ENCODE peak calls at places on chromosomes 12 and 14, in eight cellular contexts. S, T, A, I, E, Y, D and M are unnamed samples.

GRCh38 chr14:55389330-55389729 is 22.3 kb downstream of the ATG14 start:
- DNase-seq in S (no peak), T (peak), A (no peak), I (no peak), E (no peak), Y (no peak), D (no peak), M (peak)

GRCh38 chr14:73283592-73284379 is 46.5 kb downstream of the PAPLN start:
- DNase-seq in S (no peak), T (peak), A (no peak), I (no peak), E (no peak), Y (no peak), D (no peak), M (no peak)

GRCh38 chr12:96233941-96234461 is 39.8 kb downstream of the ELK3 start:
- DNase-seq in S (peak), T (peak), A (peak), I (peak), E (no peak), Y (peak), D (peak), M (no peak)

GRCh38 chr14:100386846-100387245 is 63.7 kb downstream of the SLC25A47 start:
- DNase-seq in S (no peak), T (no peak), A (no peak), I (no peak), E (no peak), Y (no peak), D (no peak), M (no peak)

GRCh38 chr14:104184911-104185499 is 46.6 kb downstream of the KIF26A start:
- DNase-seq in S (peak), T (no peak), A (peak), I (no peak), E (no peak), Y (peak), D (no peak), M (no peak)

GRCh38 chr12:109759595-109759994 is 46.0 kb downstream of the FAM222A start:
- DNase-seq in S (no peak), T (no peak), A (peak), I (no peak), E (no peak), Y (peak), D (no peak), M (no peak)

GRCh38 chr14:97149775-97150174 is 352.6 kb downstream of the VRK1 start:
- DNase-seq in S (no peak), T (no peak), A (no peak), I (no peak), E (no peak), Y (no peak), D (no peak), M (no peak)

GRCh38 chr12:88453323-88453722 is 126.9 kb downstream of the KITLG start:
- DNase-seq in S (no peak), T (peak), A (no peak), I (no peak), E (no peak), Y (no peak), D (no peak), M (no peak)

GRCh38 chr12:77204055-77204454 is 138.7 kb upstream of the E2F7 start:
- DNase-seq in S (no peak), T (peak), A (no peak), I (no peak), E (peak), Y (no peak), D (no peak), M (no peak)

GRCh38 chr14:76948213-76948947 is 80.1 kb downstream of the IRF2BPL start:
- DNase-seq in S (no peak), T (no peak), A (no peak), I (no peak), E (no peak), Y (peak), D (no peak), M (no peak)

GRCh38 chr12:130831246-130831645 is 7.8 kb downstream of the STX2 start:
- DNase-seq in S (no peak), T (no peak), A (no peak), I (no peak), E (no peak), Y (no peak), D (no peak), M (peak)

GRCh38 chr14:22070119-22070982 is 396.7 kb upstream of the OR4E1 start:
- DNase-seq in S (peak), T (no peak), A (peak), I (no peak), E (peak), Y (peak), D (peak), M (peak)

GRCh38 chr12:55034218-55034617 is 14.4 kb downstream of the NEUROD4 start:
- DNase-seq in S (no peak), T (no peak), A (no peak), I (no peak), E (no peak), Y (no peak), D (no peak), M (no peak)

GRCh38 chr14:73757381-73757780 is 43.2 kb upstream of the PNMA1 start:
- DNase-seq in S (no peak), T (no peak), A (no peak), I (no peak), E (no peak), Y (no peak), D (no peak), M (no peak)

GRCh38 chr12:62466018-62466595 is 519 bp upstream of the MON2 start:
- DNase-seq in S (peak), T (peak), A (peak), I (no peak), E (peak), Y (peak), D (peak), M (peak)

GRCh38 chr12:9864913-9865675 is 4.1 kb downstream of the CLEC2B start:
- DNase-seq in S (no peak), T (no peak), A (no peak), I (no peak), E (no peak), Y (no peak), D (no peak), M (no peak)

GRCh38 chr12:103647267-103647666 is 60.2 kb downstream of the STAB2 start:
- DNase-seq in S (no peak), T (peak), A (no peak), I (no peak), E (no peak), Y (no peak), D (no peak), M (no peak)

GRCh38 chr12:53295891-53296219 is 513 bp downstream of the PFDN5 start:
- DNase-seq in S (no peak), T (no peak), A (no peak), I (no peak), E (no peak), Y (no peak), D (no peak), M (no peak)

GRCh38 chr12:53298154-53298553 is 1.3 kb upstream of the MYG1 start:
- DNase-seq in S (no peak), T (peak), A (no peak), I (no peak), E (peak), Y (no peak), D (no peak), M (no peak)

GRCh38 chr12:53292441-53292840 is 2.9 kb upstream of the PFDN5 start:
- DNase-seq in S (no peak), T (no peak), A (no peak), I (no peak), E (no peak), Y (no peak), D (peak), M (no peak)

GRCh38 chr12:53299101-53299453 is 418 bp upstream of the MYG1 start:
- DNase-seq in S (no peak), T (peak), A (peak), I (no peak), E (peak), Y (no peak), D (no peak), M (peak)

GRCh38 chr12:53295070-53295890 is at the start of gene PFDN5:
- DNase-seq in S (peak), T (peak), A (peak), I (peak), E (peak), Y (peak), D (peak), M (peak)
- TF ChIP-seq POLR2A in S (no peak), T (peak), A (peak), I (peak), E (peak), Y (peak), D (peak), M (peak)

GRCh38 chr14:38500125-38500524 is 244.2 kb upstream of the CLEC14A start:
- DNase-seq in S (no peak), T (peak), A (no peak), I (no peak), E (no peak), Y (no peak), D (no peak), M (no peak)

GRCh38 chr14:38490273-38490672 is 234.4 kb upstream of the CLEC14A start:
- DNase-seq in S (no peak), T (no peak), A (no peak), I (no peak), E (no peak), Y (no peak), D (no peak), M (no peak)

DNA sequence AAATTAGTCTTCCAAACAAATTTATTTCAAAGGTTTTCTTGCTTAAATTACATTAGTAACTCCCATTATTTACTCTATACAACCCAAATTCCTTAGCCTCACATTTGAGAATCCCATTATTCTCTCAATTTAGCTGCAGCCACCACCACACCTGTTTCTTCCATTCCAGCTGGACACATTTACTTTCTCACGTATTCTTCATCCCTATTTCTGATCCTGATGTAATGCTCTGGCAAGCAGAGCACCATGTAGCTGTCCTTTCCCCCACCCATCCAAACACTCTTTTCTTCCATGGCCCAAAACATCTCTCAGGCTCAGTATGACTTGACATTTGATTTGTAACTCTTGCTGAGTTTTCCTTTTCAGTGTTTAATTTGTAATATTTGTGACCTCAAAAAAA is 240.2 kb upstream of the CLEC14A start:
- DNase-seq in S (no peak), T (no peak), A (no peak), I (no peak), E (no peak), Y (no peak), D (no peak), M (no peak)
- TF ChIP-seq POLR2A in S (no peak), T (no peak), A (no peak), I (no peak), E (no peak), Y (no peak), D (no peak), M (no peak)

GRCh38 chr14:53948181-53948884 is 8.3 kb downstream of the BMP4 start:
- DNase-seq in S (no peak), T (no peak), A (no peak), I (no peak), E (no peak), Y (no peak), D (no peak), M (no peak)
- TF ChIP-seq POLR2A in S (no peak), T (no peak), A (no peak), I (no peak), E (no peak), Y (no peak), D (no peak), M (no peak)

GRCh38 chr12:56208014-56208413 is 13.7 kb downstream of the RNF41 start:
- DNase-seq in S (no peak), T (no peak), A (no peak), I (no peak), E (no peak), Y (no peak), D (no peak), M (no peak)

GRCh38 chr12:56219840-56220239 is 1.9 kb downstream of the RNF41 start:
- DNase-seq in S (no peak), T (no peak), A (no peak), I (no peak), E (no peak), Y (no peak), D (no peak), M (no peak)

GRCh38 chr12:56212360-56212759 is 9.4 kb downstream of the RNF41 start:
- DNase-seq in S (no peak), T (no peak), A (no peak), I (no peak), E (no peak), Y (no peak), D (no peak), M (peak)

GRCh38 chr12:56216461-56216860 is 5.3 kb downstream of the RNF41 start:
- DNase-seq in S (no peak), T (no peak), A (no peak), I (no peak), E (no peak), Y (no peak), D (no peak), M (no peak)

DNA sequence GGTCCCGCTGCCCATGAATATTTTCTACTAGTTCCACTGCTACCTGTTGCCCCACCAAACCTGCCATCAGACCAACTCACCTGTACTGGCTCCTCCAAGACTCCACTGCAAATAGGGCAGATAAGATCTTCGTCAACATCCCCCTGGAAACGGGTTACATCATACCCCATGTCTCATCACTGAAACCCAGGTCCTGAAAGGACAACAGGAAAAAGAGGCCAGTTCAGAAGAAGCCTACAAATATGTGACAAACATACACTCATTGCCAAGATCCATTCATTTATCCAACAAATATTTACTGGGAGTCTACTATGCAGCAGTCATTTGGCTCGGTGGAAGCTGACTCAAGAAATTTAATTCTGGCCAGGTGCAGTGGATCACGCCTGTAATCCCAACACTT is 7.8 kb downstream of the RNF41 start:
- DNase-seq in S (no peak), T (no peak), A (no peak), I (no peak), E (no peak), Y (no peak), D (no peak), M (no peak)
- TF ChIP-seq POLR2A in S (no peak), T (no peak), A (no peak), I (no peak), E (no peak), Y (no peak), D (no peak), M (no peak)

GRCh38 chr14:23149745-23150144 is 30.7 kb upstream of the CEBPE start:
- DNase-seq in S (no peak), T (no peak), A (no peak), I (no peak), E (no peak), Y (no peak), D (no peak), M (no peak)

GRCh38 chr14:23154876-23155587 is 28.4 kb downstream of the SLC7A8 start:
- DNase-seq in S (peak), T (peak), A (peak), I (peak), E (no peak), Y (peak), D (peak), M (no peak)

GRCh38 chr14:23159516-23159915 is 23.9 kb downstream of the SLC7A8 start:
- DNase-seq in S (no peak), T (no peak), A (no peak), I (no peak), E (no peak), Y (no peak), D (no peak), M (no peak)

GRCh38 chr14:23151342-23151741 is 32.1 kb downstream of the SLC7A8 start:
- DNase-seq in S (no peak), T (no peak), A (no peak), I (no peak), E (no peak), Y (no peak), D (no peak), M (no peak)

DNA sequence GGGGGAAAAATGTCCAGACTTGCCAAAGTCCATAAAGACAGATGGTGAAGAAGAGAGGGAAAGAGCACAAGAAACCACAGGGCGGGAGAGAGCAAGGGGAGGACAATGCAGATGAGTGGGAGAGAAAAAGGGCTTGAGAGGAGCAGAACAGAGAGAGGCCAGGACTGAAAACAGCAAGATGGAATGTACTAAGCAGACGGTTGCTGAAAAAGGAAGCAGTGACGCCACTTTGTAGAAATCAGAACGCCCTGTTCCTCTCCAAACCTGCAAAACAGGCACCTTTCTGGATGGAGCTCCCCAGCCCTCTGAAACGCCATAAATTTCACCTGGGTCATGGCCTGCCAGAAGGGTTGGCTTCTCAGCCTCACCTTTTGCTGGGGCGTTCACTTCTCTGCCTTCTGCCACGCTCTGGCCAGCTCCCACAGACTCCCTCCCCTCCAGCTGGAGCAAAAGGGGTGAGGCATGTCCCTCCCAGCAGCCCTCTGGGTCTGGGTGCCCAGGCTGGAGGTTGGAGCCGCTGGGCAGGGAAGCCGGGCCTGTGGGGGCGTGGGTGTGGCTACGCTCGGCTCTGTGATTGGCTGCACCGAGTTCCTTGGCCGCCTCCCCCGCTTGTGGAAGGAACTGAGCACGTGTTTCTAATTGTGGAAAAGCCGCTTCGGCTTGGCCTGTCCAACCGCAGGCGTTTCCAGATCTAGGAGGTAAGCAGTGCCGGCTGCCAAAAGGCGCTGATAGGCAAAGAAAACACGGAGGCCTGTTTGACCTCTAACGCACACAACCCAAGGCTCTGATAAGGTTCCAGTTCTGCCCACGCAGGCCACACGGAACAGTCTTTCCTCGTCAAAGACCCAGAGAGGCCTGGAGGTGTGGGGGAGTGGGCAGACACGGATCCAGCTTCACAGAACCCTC is 29.3 kb downstream of the SLC7A8 start:
- DNase-seq in S (peak), T (no peak), A (peak), I (peak), E (peak), Y (peak), D (peak), M (peak)
- TF ChIP-seq POLR2A in S (no peak), T (no peak), A (peak), I (peak), E (no peak), Y (peak), D (peak), M (no peak)

GRCh38 chr14:92040431-92041040 is 677 bp upstream of the TRIP11 start:
- DNase-seq in S (no peak), T (peak), A (no peak), I (peak), E (peak), Y (peak), D (no peak), M (peak)

GRCh38 chr14:92039073-92039719 is 663 bp downstream of the TRIP11 start:
- DNase-seq in S (no peak), T (peak), A (peak), I (peak), E (peak), Y (peak), D (peak), M (no peak)

GRCh38 chr14:92041203-92041602 is 1.3 kb upstream of the TRIP11 start:
- DNase-seq in S (no peak), T (no peak), A (no peak), I (no peak), E (no peak), Y (no peak), D (no peak), M (no peak)

GRCh38 chr14:92037989-92038388 is 1.9 kb downstream of the TRIP11 start:
- DNase-seq in S (no peak), T (peak), A (no peak), I (peak), E (no peak), Y (no peak), D (no peak), M (no peak)

GRCh38 chr14:92039720-92040430 is at the start of gene TRIP11:
- DNase-seq in S (peak), T (peak), A (peak), I (peak), E (peak), Y (peak), D (peak), M (peak)
- TF ChIP-seq POLR2A in S (peak), T (peak), A (peak), I (peak), E (peak), Y (peak), D (peak), M (peak)

GRCh38 chr14:58082011-58082410 is 70.0 kb downstream of the ARMH4 start:
- DNase-seq in S (no peak), T (peak), A (no peak), I (no peak), E (no peak), Y (no peak), D (no peak), M (no peak)

GRCh38 chr14:58078068-58078467 is 73.9 kb downstream of the ARMH4 start:
- DNase-seq in S (no peak), T (peak), A (no peak), I (no peak), E (no peak), Y (no peak), D (no peak), M (no peak)

GRCh38 chr14:58077621-58078020 is 74.4 kb downstream of the ARMH4 start:
- DNase-seq in S (no peak), T (peak), A (no peak), I (no peak), E (no peak), Y (no peak), D (no peak), M (no peak)

GRCh38 chr14:58082491-58083098 is 69.4 kb downstream of the ARMH4 start:
- DNase-seq in S (no peak), T (peak), A (peak), I (no peak), E (peak), Y (no peak), D (no peak), M (no peak)

GRCh38 chr14:58078471-58078870 is 73.5 kb downstream of the ARMH4 start:
- DNase-seq in S (no peak), T (peak), A (no peak), I (no peak), E (no peak), Y (no peak), D (no peak), M (no peak)
- TF ChIP-seq POLR2A in S (no peak), T (no peak), A (no peak), I (no peak), E (no peak), Y (no peak), D (no peak), M (no peak)

DNA sequence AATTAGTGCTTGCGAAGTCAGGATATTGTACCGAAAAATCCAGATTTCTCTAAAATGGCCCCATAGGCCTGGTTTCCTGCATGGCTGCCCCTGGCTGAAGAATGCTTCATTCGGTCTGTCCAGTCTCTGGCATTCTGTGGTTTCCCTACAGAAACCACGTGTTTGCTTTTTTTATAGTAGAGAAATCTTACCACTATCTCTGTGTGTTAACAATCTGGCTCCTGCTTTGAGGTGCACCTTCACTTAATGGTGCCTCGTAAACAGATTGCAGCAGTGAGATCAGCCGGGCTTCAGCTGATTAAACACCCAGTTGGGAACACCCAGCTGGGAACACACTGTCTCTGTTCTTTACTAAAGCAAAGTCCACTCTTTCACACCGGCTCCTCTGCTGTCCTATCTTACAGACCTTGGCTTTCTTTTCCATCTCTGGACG is 6.7 kb upstream of the DNAAF2 start:
- DNase-seq in S (no peak), T (peak), A (peak), I (no peak), E (no peak), Y (peak), D (no peak), M (no peak)
- TF ChIP-seq POLR2A in S (no peak), T (no peak), A (no peak), I (no peak), E (no peak), Y (peak), D (peak), M (no peak)